ENCODE peak calls at places on chromosome X, in four cellular contexts. D, T, B and C are unnamed samples.

GRCh38 chrX:45400380-45400779 is 199.7 kb upstream of the DIPK2B start:
- DNase-seq in T (no peak), D (peak; percentile 44), B (no peak), C (no peak)

GRCh38 chrX:122850326-122850725 is 333.8 kb upstream of the GRIA3 start:
- DNase-seq in B (no peak), T (no peak), D (no peak), C (no peak)

GRCh38 chrX:41067721-41068120 is 17.5 kb upstream of the USP9X start:
- DNase-seq in T (no peak), B (no peak), D (no peak), C (no peak)

GRCh38 chrX:40318076-40318475 is 220.3 kb upstream of the BCOR start:
- DNase-seq in B (no peak), D (no peak), T (no peak), C (no peak)

GRCh38 chrX:10199212-10199611 is 42.4 kb downstream of the CLCN4 start:
- DNase-seq in T (no peak), D (no peak), B (peak; percentile 84), C (no peak)

GRCh38 chrX:17692709-17693346 is 44.5 kb upstream of the SCML1 start:
- DNase-seq in B (no peak), T (no peak), D (peak; percentile 55), C (peak; percentile 68)

GRCh38 chrX:42119076-42119475 is 195.7 kb upstream of the CASK start:
- DNase-seq in D (no peak), T (no peak), B (no peak), C (no peak)

GRCh38 chrX:32408389-32408788 is 803.0 kb downstream of the DMD start:
- DNase-seq in D (peak; percentile 24), T (no peak), B (no peak), C (no peak)

GRCh38 chrX:134898450-134898849 is 92.3 kb upstream of the SMIM10 start:
- DNase-seq in B (no peak), D (no peak), T (no peak), C (no peak)

GRCh38 chrX:48636776-48637175 is 39.5 kb downstream of the WDR13 start:
- DNase-seq in D (no peak), T (no peak), B (no peak), C (no peak)

GRCh38 chrX:619812-620493 is 10.6 kb upstream of the SHOX start:
- DNase-seq in D (peak; percentile 37), T (no peak), B (no peak), C (no peak)

GRCh38 chrX:95029571-95029970 is 1355.6 kb downstream of the FAM133A start:
- DNase-seq in T (no peak), D (no peak), B (no peak), C (no peak)

GRCh38 chrX:37958493-37959211 is 47.7 kb upstream of the SYTL5 start:
- DNase-seq in B (no peak), T (no peak), D (no peak), C (no peak)

GRCh38 chrX:54807524-54808108 is at the start of gene MAGED2:
- DNase-seq in T (no peak), D (peak; percentile 56), B (no peak), C (peak; percentile 58)

GRCh38 chrX:138858946-138859345 is 147.4 kb upstream of the FGF13 start:
- DNase-seq in D (no peak), B (no peak), T (no peak), C (no peak)

GRCh38 chrX:24858004-24858746 is 157.6 kb downstream of the ARX start:
- DNase-seq in D (no peak), T (no peak), B (no peak), C (no peak)

GRCh38 chrX:95332530-95332929 is 1352.1 kb upstream of the DIAPH2 start:
- DNase-seq in B (no peak), D (no peak), T (no peak), C (no peak)

GRCh38 chrX:67636532-67636931 is 92.7 kb downstream of the AR start:
- DNase-seq in T (no peak), B (no peak), D (peak; percentile 21), C (no peak)

GRCh38 chrX:153957224-153957623 is 12.8 kb upstream of the RENBP start:
- DNase-seq in T (no peak), D (no peak), B (no peak), C (no peak)

GRCh38 chrX:120625366-120625765 is 4.5 kb downstream of the C1GALT1C1 start:
- DNase-seq in B (no peak), T (no peak), D (no peak), C (no peak)

GRCh38 chrX:111914398-111915092 is 38.6 kb downstream of the TRPC5OS start:
- DNase-seq in D (peak; percentile 27), B (no peak), T (no peak), C (no peak)

GRCh38 chrX:147476008-147476407 is 435.7 kb upstream of the FMR1 start:
- DNase-seq in D (peak; percentile 47), B (no peak), T (peak; percentile 1), C (peak; percentile 13)

GRCh38 chrX:347351-348117 is 28.9 kb upstream of the GTPBP6 start:
- DNase-seq in D (no peak), B (peak; percentile 43), T (no peak), C (no peak)

GRCh38 chrX:123975180-123975579 is 13.7 kb downstream of the STAG2 start:
- DNase-seq in B (no peak), T (no peak), D (no peak), C (no peak)

DNA sequence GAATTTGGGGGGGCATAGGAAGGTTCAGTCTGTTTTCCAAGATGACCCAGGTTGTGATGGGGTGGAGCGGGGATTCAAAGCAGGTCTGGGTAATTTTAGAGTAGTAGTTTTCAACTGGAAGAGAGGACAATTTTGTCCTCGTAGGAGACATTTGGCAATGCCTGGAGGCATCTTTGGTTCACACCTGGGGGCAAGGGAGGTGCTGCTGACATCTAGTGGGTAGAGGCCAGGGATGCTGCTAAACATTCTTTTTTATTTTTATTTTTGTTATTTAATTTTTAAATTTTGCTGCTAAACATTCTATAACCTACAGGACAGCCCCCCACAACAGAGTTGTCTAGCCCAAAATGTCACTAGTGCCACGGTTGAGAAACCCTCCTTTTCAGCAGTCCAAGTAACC is 1.9 kb downstream of the RAB9A start:
- DNase-seq in D (no peak), B (no peak), T (no peak), C (no peak)
- TF ChIP-seq CTCF in D (no peak), B (no peak), T (no peak), C (no peak)

DNA sequence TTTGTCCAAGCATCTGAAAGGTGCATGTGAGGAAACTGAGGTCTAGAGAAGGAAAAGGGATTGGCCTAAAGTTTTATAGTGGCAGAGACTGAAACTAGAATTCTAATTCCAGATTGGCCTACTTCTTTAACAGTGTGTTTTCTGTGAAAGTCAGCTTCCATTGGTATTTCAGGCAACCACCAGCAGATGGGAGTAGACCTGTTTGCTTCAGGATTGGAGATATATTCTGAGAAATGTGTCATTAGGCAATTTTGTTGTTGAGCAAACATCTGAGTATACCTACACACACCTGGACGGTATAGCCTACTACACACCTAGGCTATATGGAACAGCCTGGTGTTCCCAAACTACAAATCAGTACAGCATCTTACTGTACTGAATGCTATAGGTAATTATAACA is 207.3 kb upstream of the RADX start:
- DNase-seq in D (peak; percentile 19), T (no peak), B (no peak), C (no peak)
- TF ChIP-seq CTCF in D (peak; percentile 46), T (peak; percentile 42), B (no peak), C (no peak)

GRCh38 chrX:43559643-43560042 is 96.5 kb upstream of the MAOA start:
- DNase-seq in D (peak; percentile 69), T (peak; percentile 26), B (no peak), C (peak; percentile 40)
- TF ChIP-seq CTCF in D (peak; percentile 66), T (peak; percentile 75), B (peak; percentile 50), C (no peak)

DNA sequence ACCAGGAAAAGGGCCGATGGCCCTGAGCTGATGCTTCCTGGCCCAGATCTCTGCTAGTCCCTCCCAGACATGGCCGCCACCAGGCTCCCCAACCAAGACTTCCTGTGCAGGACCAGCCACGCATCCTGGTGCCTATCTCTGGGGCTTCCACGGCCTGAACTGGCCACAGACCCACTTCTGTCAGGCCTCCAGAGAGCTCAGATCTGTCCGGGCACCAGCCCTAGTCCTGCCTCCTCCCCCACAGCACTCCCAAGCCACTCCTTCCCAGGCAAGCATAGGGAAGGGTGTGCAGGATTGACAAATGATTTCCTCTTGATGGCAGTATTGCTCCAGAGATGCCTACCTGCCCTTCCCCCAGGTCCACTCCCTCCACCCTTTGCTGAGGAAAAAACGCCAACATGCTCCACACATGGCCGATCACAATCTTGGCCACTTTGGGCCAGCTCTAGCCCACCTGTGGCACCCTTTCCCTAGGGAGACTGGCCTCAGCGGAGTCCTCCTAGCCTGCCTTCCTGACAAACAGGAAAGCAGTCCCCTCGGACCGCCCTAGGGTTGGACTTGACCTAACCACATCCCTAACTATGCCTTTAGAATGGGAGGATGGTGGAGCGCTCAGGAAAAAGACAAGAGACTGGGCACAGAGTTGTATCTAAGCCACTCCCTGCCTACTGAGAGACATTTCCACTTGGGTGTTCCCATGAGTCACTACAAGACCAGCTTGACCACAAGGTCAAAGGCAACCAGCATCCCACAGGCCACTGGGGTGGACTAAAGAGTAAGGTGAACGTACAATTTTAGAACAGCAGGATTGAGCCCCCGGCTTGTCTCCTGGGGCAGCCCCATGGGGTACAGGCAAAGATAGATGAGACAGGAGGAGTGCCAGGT is 277.5 kb upstream of the AGTR2 start:
- DNase-seq in D (peak; percentile 38), T (no peak), B (no peak), C (peak; percentile 20)
- TF ChIP-seq CTCF in D (peak; percentile 12), T (no peak), B (no peak), C (no peak)

GRCh38 chrX:77597090-77597489 is 149.9 kb downstream of the FGF16 start:
- DNase-seq in B (no peak), T (no peak), D (peak; percentile 2), C (no peak)
- TF ChIP-seq CTCF in B (peak; percentile 9), T (peak; percentile 51), D (peak; percentile 33), C (no peak)

DNA sequence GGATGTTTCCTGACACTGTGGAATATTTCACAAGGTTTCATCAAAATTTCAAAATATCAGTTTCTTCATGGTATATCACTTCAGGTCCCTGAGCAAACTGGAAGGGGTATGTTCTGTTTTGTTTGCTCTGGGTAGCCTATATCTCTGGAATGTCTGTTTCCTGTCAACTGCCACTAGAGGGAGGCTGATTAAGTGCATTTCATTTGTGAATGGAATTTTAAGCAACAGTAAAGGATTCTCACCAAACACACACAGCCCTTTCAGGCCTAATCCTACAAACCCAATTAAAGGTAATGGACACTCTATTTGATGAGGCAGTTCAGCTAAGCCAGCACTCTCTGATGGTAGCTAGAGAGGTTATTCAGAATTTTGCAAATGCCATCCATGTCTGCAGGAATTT is 307.1 kb downstream of the TEX13A start:
- DNase-seq in B (no peak), T (no peak), D (peak; percentile 53), C (no peak)
- TF ChIP-seq CTCF in B (peak; percentile 19), T (peak; percentile 61), D (peak; percentile 57), C (peak; percentile 63)

GRCh38 chrX:8845060-8845459 is 43.9 kb upstream of the FAM9A start:
- DNase-seq in T (no peak), D (peak; percentile 50), B (no peak), C (no peak)
- TF ChIP-seq CTCF in T (no peak), D (peak; percentile 24), B (no peak), C (no peak)

GRCh38 chrX:7088968-7089615 is 58.4 kb upstream of the STS start:
- DNase-seq in B (no peak), D (peak; percentile 57), T (no peak), C (no peak)
- TF ChIP-seq CTCF in B (no peak), D (peak; percentile 46), T (no peak), C (no peak)